ENCODE peak calls at places on chromosomes 4 and X, in four cellular contexts. One of them, this sample, is unnamed.

GRCh38 chr4:189921058-189921457 is 19.6 kb upstream of the FRG1 start:
- DNase-seq in astrocyte of the cerebellum: no peak
- DNase-seq in MV-4-11: no peak
- DNase-seq in D341Med: no peak
- DNase-seq in this sample: no peak

GRCh38 chr4:94890579-94890978 is 132.8 kb downstream of the BMPR1B start:
- DNase-seq in astrocyte of the cerebellum: no peak
- DNase-seq in MV-4-11: no peak
- DNase-seq in D341Med: no peak
- DNase-seq in this sample: no peak

GRCh38 chrX:2823795-2824386 is 4.8 kb upstream of the GYG2 start:
- DNase-seq in astrocyte of the cerebellum: no peak
- DNase-seq in MV-4-11: no peak
- DNase-seq in D341Med: no peak
- DNase-seq in this sample: no peak

GRCh38 chrX:101357166-101357795 is 8.7 kb upstream of the TIMM8A start:
- DNase-seq in astrocyte of the cerebellum: no peak
- DNase-seq in MV-4-11: no peak
- DNase-seq in D341Med: peak; percentile 27
- DNase-seq in this sample: no peak

GRCh38 chr4:161828061-161828460 is 335.7 kb downstream of the FSTL5 start:
- DNase-seq in astrocyte of the cerebellum: no peak
- DNase-seq in MV-4-11: no peak
- DNase-seq in D341Med: no peak
- DNase-seq in this sample: no peak

GRCh38 chr4:71093745-71094144 is 100.3 kb downstream of the DCK start:
- DNase-seq in astrocyte of the cerebellum: no peak
- DNase-seq in MV-4-11: no peak
- DNase-seq in D341Med: no peak
- DNase-seq in this sample: no peak

GRCh38 chr4:22190855-22191254 is 242.3 kb upstream of the KCNIP4 start:
- DNase-seq in astrocyte of the cerebellum: peak; percentile 82
- DNase-seq in MV-4-11: no peak
- DNase-seq in D341Med: no peak
- DNase-seq in this sample: no peak

GRCh38 chr4:64715741-64716140 is 306.5 kb upstream of the TECRL start:
- DNase-seq in astrocyte of the cerebellum: no peak
- DNase-seq in MV-4-11: no peak
- DNase-seq in D341Med: no peak
- DNase-seq in this sample: no peak

GRCh38 chr4:138983690-138984089 is 31.9 kb upstream of the NOCT start:
- DNase-seq in astrocyte of the cerebellum: no peak
- DNase-seq in MV-4-11: no peak
- DNase-seq in D341Med: no peak
- DNase-seq in this sample: no peak

GRCh38 chr4:133003169-133003568 is 145.9 kb upstream of the PCDH10 start:
- DNase-seq in astrocyte of the cerebellum: no peak
- DNase-seq in MV-4-11: no peak
- DNase-seq in D341Med: no peak
- DNase-seq in this sample: no peak

GRCh38 chr4:105990933-105991332 is 95.7 kb downstream of the NPNT start:
- DNase-seq in astrocyte of the cerebellum: peak; percentile 93
- DNase-seq in MV-4-11: no peak
- DNase-seq in D341Med: no peak
- DNase-seq in this sample: no peak

GRCh38 chr4:15882675-15883086 is 55.9 kb downstream of the FGFBP1 start:
- DNase-seq in astrocyte of the cerebellum: peak; percentile 82
- DNase-seq in MV-4-11: peak; percentile 45
- DNase-seq in D341Med: peak; percentile 72
- DNase-seq in this sample: peak; percentile 62

GRCh38 chrX:31199051-31199769 is 127.4 kb upstream of the FTHL17 start:
- DNase-seq in astrocyte of the cerebellum: no peak
- DNase-seq in MV-4-11: peak; percentile 23
- DNase-seq in D341Med: no peak
- DNase-seq in this sample: no peak

GRCh38 chrX:78708171-78708570 is 39.3 kb upstream of the LPAR4 start:
- DNase-seq in astrocyte of the cerebellum: peak; percentile 16
- DNase-seq in MV-4-11: peak; percentile 80
- DNase-seq in D341Med: no peak
- DNase-seq in this sample: no peak

GRCh38 chrX:24423960-24424359 is 41.1 kb upstream of the PDK3 start:
- DNase-seq in astrocyte of the cerebellum: no peak
- DNase-seq in MV-4-11: peak; percentile 3
- DNase-seq in D341Med: no peak
- DNase-seq in this sample: no peak

GRCh38 chr4:110639207-110640092 is 16.6 kb upstream of the PITX2 start:
- DNase-seq in astrocyte of the cerebellum: no peak
- DNase-seq in MV-4-11: no peak
- DNase-seq in D341Med: no peak
- DNase-seq in this sample: no peak

GRCh38 chr4:73341454-73341853 is 62.6 kb upstream of the ALB start:
- DNase-seq in astrocyte of the cerebellum: peak; percentile 53
- DNase-seq in MV-4-11: peak; percentile 11
- DNase-seq in D341Med: peak; percentile 62
- DNase-seq in this sample: no peak

GRCh38 chr4:123649644-123650356 is 253.2 kb downstream of the SPRY1 start:
- DNase-seq in astrocyte of the cerebellum: peak; percentile 28
- DNase-seq in MV-4-11: no peak
- DNase-seq in D341Med: peak; percentile 18
- DNase-seq in this sample: no peak

GRCh38 chr4:43458293-43458692 is 565.8 kb downstream of the GRXCR1 start:
- DNase-seq in astrocyte of the cerebellum: no peak
- DNase-seq in MV-4-11: no peak
- DNase-seq in D341Med: no peak
- DNase-seq in this sample: no peak

GRCh38 chr4:24840826-24841587 is 45.6 kb downstream of the SOD3 start:
- DNase-seq in astrocyte of the cerebellum: no peak
- DNase-seq in MV-4-11: no peak
- DNase-seq in D341Med: no peak
- DNase-seq in this sample: no peak

GRCh38 chr4:54400802-54401201 is 171.7 kb downstream of the PDGFRA start:
- DNase-seq in astrocyte of the cerebellum: peak; percentile 65
- DNase-seq in MV-4-11: peak; percentile 3
- DNase-seq in D341Med: no peak
- DNase-seq in this sample: no peak

GRCh38 chrX:80237072-80237471 is 183.2 kb upstream of the TENT5D start:
- DNase-seq in astrocyte of the cerebellum: no peak
- DNase-seq in MV-4-11: no peak
- DNase-seq in D341Med: no peak
- DNase-seq in this sample: no peak

GRCh38 chrX:123454712-123455431 is 270.8 kb downstream of the GRIA3 start:
- DNase-seq in astrocyte of the cerebellum: no peak
- DNase-seq in MV-4-11: no peak
- DNase-seq in D341Med: no peak
- DNase-seq in this sample: no peak

GRCh38 chr4:75950416-75950815 is 9.6 kb upstream of the NAAA start:
- DNase-seq in astrocyte of the cerebellum: no peak
- DNase-seq in MV-4-11: no peak
- DNase-seq in D341Med: no peak
- DNase-seq in this sample: no peak

GRCh38 chr4:72496119-72496518 is 72.9 kb downstream of the ADAMTS3 start:
- DNase-seq in astrocyte of the cerebellum: no peak
- DNase-seq in MV-4-11: no peak
- DNase-seq in D341Med: no peak
- DNase-seq in this sample: no peak

GRCh38 chr4:48340276-48340904 is 939 bp upstream of the SLAIN2 start:
- DNase-seq in astrocyte of the cerebellum: peak; percentile 32
- DNase-seq in MV-4-11: peak; percentile 78
- DNase-seq in D341Med: peak; percentile 28
- DNase-seq in this sample: no peak

GRCh38 chrX:96435636-96436035 is 249.0 kb upstream of the DIAPH2 start:
- DNase-seq in astrocyte of the cerebellum: no peak
- DNase-seq in MV-4-11: no peak
- DNase-seq in D341Med: no peak
- DNase-seq in this sample: no peak

GRCh38 chr4:18689308-18689915 is 667.9 kb upstream of the LCORL start:
- DNase-seq in astrocyte of the cerebellum: peak; percentile 70
- DNase-seq in MV-4-11: peak; percentile 15
- DNase-seq in D341Med: peak; percentile 41
- DNase-seq in this sample: peak; percentile 7

GRCh38 chrX:18672008-18672407 is at the start of gene RS1:
- DNase-seq in astrocyte of the cerebellum: no peak
- DNase-seq in MV-4-11: no peak
- DNase-seq in D341Med: peak; percentile 45
- DNase-seq in this sample: no peak

GRCh38 chr4:2255501-2256155 is 6.3 kb downstream of the MXD4 start:
- DNase-seq in astrocyte of the cerebellum: peak; percentile 33
- DNase-seq in MV-4-11: no peak
- DNase-seq in D341Med: peak; percentile 23
- DNase-seq in this sample: no peak

GRCh38 chrX:44828008-44828605 is 15.7 kb upstream of the DUSP21 start:
- DNase-seq in astrocyte of the cerebellum: peak; percentile 72
- DNase-seq in MV-4-11: no peak
- DNase-seq in D341Med: no peak
- DNase-seq in this sample: no peak

GRCh38 chr4:173247316-173247715 is 78.7 kb downstream of the GALNT7 start:
- DNase-seq in astrocyte of the cerebellum: no peak
- DNase-seq in MV-4-11: no peak
- DNase-seq in D341Med: peak; percentile 46
- DNase-seq in this sample: no peak

GRCh38 chrX:1401611-1402430 is 9.9 kb upstream of the SLC25A6 start:
- DNase-seq in astrocyte of the cerebellum: no peak
- DNase-seq in MV-4-11: no peak
- DNase-seq in D341Med: peak; percentile 21
- DNase-seq in this sample: no peak

GRCh38 chrX:16188687-16189086 is 21.4 kb downstream of the MAGEB17 start:
- DNase-seq in astrocyte of the cerebellum: no peak
- DNase-seq in MV-4-11: no peak
- DNase-seq in D341Med: no peak
- DNase-seq in this sample: no peak

GRCh38 chr4:180436366-180436765 is 1806.8 kb upstream of the TENM3 start:
- DNase-seq in astrocyte of the cerebellum: no peak
- DNase-seq in MV-4-11: no peak
- DNase-seq in D341Med: no peak
- DNase-seq in this sample: no peak

GRCh38 chrX:136584545-136584944 is 52.5 kb downstream of the VGLL1 start:
- DNase-seq in astrocyte of the cerebellum: no peak
- DNase-seq in MV-4-11: no peak
- DNase-seq in D341Med: no peak
- DNase-seq in this sample: no peak